ENCODE peak calls at places on chromosomes 13 and 19, in nine cellular contexts. X is activated CD4-positive, alpha-beta T cell treated with anti-CD3 and anti-CD28 coated beads, Interleukin-2, amount 50 U/mL, for 48 hours; W is activated T-helper 9 cell treated with anti-CD3 and anti-CD28 coated beads, Interleukin-2, amount 50 U/mL, for 16 hours; B is effector CD4-positive, alpha-beta T cell; R is RWPE1; E is epithelial cell of proximal tubule; K is C1 segment of cervical spinal cord; S is psoas muscle; G is omental fat pad. Z is an unnamed sample.

GRCh38 chr19:39405930-39406655 is 554 bp upstream of the ZFP36 start:
- DNase-seq in S (no peak), E (no peak), R (no peak), B (peak), W (peak), X (peak), G (no peak), K (no peak), Z (no peak)

GRCh38 chr19:1408300-1409203 is 1.2 kb downstream of the DAZAP1 start:
- DNase-seq in K (peak), S (peak), G (no peak), X (peak), B (peak), W (peak), E (no peak), R (no peak), Z (no peak)

GRCh38 chr13:112879283-112879833 is 89.7 kb upstream of the MCF2L start:
- DNase-seq in S (peak), X (no peak), R (no peak), G (no peak), B (no peak), E (no peak), K (no peak), W (no peak), Z (no peak)

GRCh38 chr19:1457031-1457739 is 7.3 kb downstream of the APC2 start:
- DNase-seq in W (no peak), R (no peak), S (peak), B (no peak), X (no peak), K (no peak), E (no peak), G (no peak), Z (no peak)

GRCh38 chr13:60396008-60396782 is 825 bp upstream of the TDRD3 start:
- DNase-seq in R (peak), G (peak), X (peak), S (peak), B (peak), E (no peak), W (peak), K (peak), Z (peak)

GRCh38 chr13:109783815-109784589 is 2.4 kb downstream of the IRS2 start:
- DNase-seq in E (no peak), K (no peak), B (no peak), X (no peak), S (peak), R (no peak), G (no peak), W (no peak), Z (no peak)

GRCh38 chr13:97319088-97319487 is 97.0 kb downstream of the MBNL2 start:
- DNase-seq in X (no peak), E (no peak), W (no peak), B (no peak), K (no peak), S (peak), R (no peak), G (no peak), Z (no peak)

GRCh38 chr13:23991119-23991518 is 93.8 kb upstream of the C1QTNF9B start:
- DNase-seq in B (no peak), G (no peak), R (no peak), E (no peak), S (no peak), K (no peak), W (no peak), X (no peak), Z (no peak)

GRCh38 chr13:99986751-99987150 is 5.2 kb downstream of the ZIC2 start:
- DNase-seq in B (no peak), W (no peak), S (no peak), X (no peak), E (no peak), G (no peak), R (no peak), K (no peak), Z (no peak)

GRCh38 chr19:50357178-50358100 is 8.0 kb downstream of the NAPSA start:
- DNase-seq in W (peak), X (peak), G (peak), S (peak), K (peak), R (no peak), E (no peak), B (peak), Z (no peak)

GRCh38 chr19:29636553-29637325 is 28.5 kb upstream of the PLEKHF1 start:
- DNase-seq in W (no peak), E (no peak), R (no peak), S (no peak), X (no peak), B (no peak), G (no peak), K (no peak), Z (no peak)

GRCh38 chr19:15264061-15264932 is 32.0 kb upstream of the EPHX3 start:
- DNase-seq in W (peak), R (peak), G (peak), K (peak), E (no peak), B (peak), S (peak), X (peak), Z (no peak)

GRCh38 chr19:29618434-29618833 is 12.4 kb downstream of the POP4 start:
- DNase-seq in E (no peak), K (no peak), W (no peak), B (no peak), S (no peak), G (no peak), R (no peak), X (no peak), Z (no peak)

GRCh38 chr19:33251076-33251475 is 25.4 kb upstream of the SLC7A10 start:
- DNase-seq in E (no peak), X (no peak), B (no peak), W (no peak), R (no peak), K (no peak), S (peak), G (no peak), Z (no peak)

GRCh38 chr19:3055741-3056453 is 6.4 kb downstream of the TLE5 start:
- DNase-seq in G (no peak), K (no peak), R (peak), B (no peak), S (peak), W (no peak), X (no peak), E (no peak), Z (no peak)

GRCh38 chr13:66409542-66409941 is 820.6 kb downstream of the PCDH9 start:
- DNase-seq in S (no peak), W (no peak), K (no peak), X (no peak), E (no peak), R (no peak), G (no peak), B (no peak), Z (no peak)

GRCh38 chr19:322616-323015 is 22.0 kb downstream of the MIER2 start:
- DNase-seq in X (no peak), S (no peak), R (no peak), K (no peak), E (no peak), W (no peak), B (no peak), G (no peak), Z (no peak)

GRCh38 chr19:1040476-1041271 is 767 bp downstream of the ABCA7 start:
- DNase-seq in K (peak), G (peak), X (peak), E (peak), W (peak), B (peak), S (peak), R (peak), Z (peak)

GRCh38 chr13:47484564-47484963 is 516.5 kb downstream of the SUCLA2 start:
- DNase-seq in X (no peak), B (no peak), S (no peak), G (no peak), W (no peak), E (no peak), R (no peak), K (no peak), Z (no peak)

GRCh38 chr13:101639711-101640110 is 187.2 kb downstream of the ITGBL1 start:
- DNase-seq in R (no peak), K (no peak), E (no peak), G (no peak), S (no peak), X (no peak), W (no peak), B (no peak), Z (no peak)

GRCh38 chr13:106689906-106690305 is 122.0 kb upstream of the ARGLU1 start:
- DNase-seq in W (no peak), X (no peak), K (no peak), S (no peak), E (no peak), B (no peak), R (no peak), G (no peak), Z (no peak)

GRCh38 chr13:99178636-99179035 is 22.0 kb upstream of the UBAC2 start:
- DNase-seq in B (no peak), R (no peak), G (no peak), E (no peak), X (no peak), K (no peak), W (no peak), S (peak), Z (no peak)

GRCh38 chr19:6333439-6333838 is at the start of gene ACER1:
- DNase-seq in X (no peak), E (no peak), W (no peak), G (no peak), S (no peak), K (no peak), R (no peak), B (no peak), Z (no peak)

GRCh38 chr19:9467161-9467560 is 31.3 kb downstream of the ZNF560 start:
- DNase-seq in B (no peak), K (no peak), W (no peak), S (no peak), R (no peak), E (no peak), X (no peak), G (no peak), Z (no peak)

GRCh38 chr13:98147521-98147920 is 4.6 kb downstream of the FARP1 start:
- DNase-seq in B (no peak), K (no peak), G (no peak), W (no peak), R (no peak), S (no peak), E (no peak), X (no peak), Z (no peak)